ENCODE peak calls at places on chromosomes 1 and 21, in seven cellular contexts. L, Y, M, X, Q, H and C are unnamed samples.

GRCh38 chr1:110541996-110542395 is 23.0 kb upstream of the KCNA10 start:
- DNase-seq in L (no peak), Y (no peak), M (no peak), X (no peak), Q (no peak), H (no peak), C (no peak)

GRCh38 chr21:36784942-36785341 is 86.0 kb downstream of the SIM2 start:
- DNase-seq in L (no peak), Y (no peak), M (no peak), X (no peak), Q (no peak), H (no peak), C (no peak)

GRCh38 chr1:43321331-43321891 is 16.2 kb upstream of the MPL start:
- DNase-seq in L (no peak), Y (no peak), M (no peak), X (no peak), Q (peak), H (no peak), C (no peak)

GRCh38 chr1:54549181-54549924 is 1.3 kb downstream of the ACOT11 start:
- DNase-seq in L (no peak), Y (no peak), M (no peak), X (no peak), Q (no peak), H (no peak), C (no peak)

GRCh38 chr1:103516283-103516682 is 9.2 kb upstream of the RNPC3 start:
- DNase-seq in L (no peak), Y (no peak), M (no peak), X (no peak), Q (no peak), H (no peak), C (no peak)

GRCh38 chr1:91876040-91876470 is 9.9 kb downstream of the TGFBR3 start:
- DNase-seq in L (no peak), Y (no peak), M (no peak), X (no peak), Q (no peak), H (peak), C (no peak)

GRCh38 chr1:30299393-30299792 is 424.0 kb downstream of the MATN1 start:
- DNase-seq in L (no peak), Y (no peak), M (no peak), X (no peak), Q (no peak), H (no peak), C (no peak)

GRCh38 chr1:84078824-84079167 is 65.3 kb upstream of the PRKACB start:
- DNase-seq in L (no peak), Y (no peak), M (no peak), X (no peak), Q (no peak), H (no peak), C (no peak)

GRCh38 chr1:21622466-21623315 is 46.5 kb downstream of the RAP1GAP start:
- DNase-seq in L (peak), Y (no peak), M (no peak), X (no peak), Q (no peak), H (peak), C (peak)

GRCh38 chr1:38334930-38335592 is 288.5 kb upstream of the POU3F1 start:
- DNase-seq in L (no peak), Y (no peak), M (no peak), X (no peak), Q (no peak), H (no peak), C (no peak)

GRCh38 chr1:220748091-220748934 is at the start of gene MTARC2:
- DNase-seq in L (peak), Y (no peak), M (peak), X (no peak), Q (peak), H (peak), C (peak)

GRCh38 chr1:55374801-55375616 is 159.8 kb upstream of the USP24 start:
- DNase-seq in L (no peak), Y (no peak), M (no peak), X (no peak), Q (no peak), H (no peak), C (no peak)

GRCh38 chr1:43388021-43388575 is 1.5 kb downstream of the MED8 start:
- DNase-seq in L (no peak), Y (no peak), M (peak), X (no peak), Q (no peak), H (no peak), C (no peak)

GRCh38 chr1:156860639-156861423 is at the start of gene NTRK1:
- DNase-seq in L (peak), Y (no peak), M (no peak), X (no peak), Q (no peak), H (peak), C (peak)

GRCh38 chr1:243917177-243917862 is 67.3 kb upstream of the AKT3 start:
- DNase-seq in L (peak), Y (peak), M (peak), X (peak), Q (no peak), H (peak), C (peak)

GRCh38 chr1:100523038-100523649 is 14.8 kb upstream of the GPR88 start:
- DNase-seq in L (no peak), Y (no peak), M (no peak), X (no peak), Q (no peak), H (peak), C (no peak)
- TF ChIP-seq CTCF in L (no peak), Y (no peak), M (no peak), X (no peak), Q (no peak), H (no peak), C (no peak)

GRCh38 chr1:86621286-86621685 is 74.4 kb downstream of the CLCA4 start:
- DNase-seq in L (no peak), Y (no peak), M (no peak), X (no peak), Q (no peak), H (no peak), C (no peak)
- TF ChIP-seq CTCF in L (no peak), Y (no peak), M (no peak), X (no peak), Q (no peak), H (no peak), C (no peak)

GRCh38 chr21:15894596-15894995 is 164.8 kb downstream of the USP25 start:
- DNase-seq in L (no peak), Y (peak), M (peak), X (no peak), Q (no peak), H (no peak), C (no peak)
- TF ChIP-seq CTCF in L (peak), Y (no peak), M (peak), X (peak), Q (peak), H (no peak), C (peak)

GRCh38 chr1:65434255-65434654 is 13.8 kb downstream of the LEPR start:
- DNase-seq in L (no peak), Y (no peak), M (no peak), X (no peak), Q (no peak), H (no peak), C (no peak)
- TF ChIP-seq CTCF in L (peak), Y (no peak), M (no peak), X (no peak), Q (no peak), H (no peak), C (no peak)

GRCh38 chr1:202966006-202966904 is 802 bp downstream of the CYB5R1 start:
- DNase-seq in L (no peak), Y (no peak), M (no peak), X (no peak), Q (no peak), H (no peak), C (peak)
- TF ChIP-seq CTCF in L (no peak), Y (no peak), M (no peak), X (no peak), Q (no peak), H (no peak), C (no peak)

GRCh38 chr1:27689423-27690173 is 17.6 kb upstream of the IFI6 start:
- DNase-seq in L (no peak), Y (peak), M (peak), X (no peak), Q (no peak), H (peak), C (no peak)

GRCh38 chr1:27682351-27682944 is 10.5 kb upstream of the IFI6 start:
- DNase-seq in L (no peak), Y (no peak), M (no peak), X (no peak), Q (no peak), H (no peak), C (no peak)

GRCh38 chr1:27686223-27686990 is 14.4 kb upstream of the IFI6 start:
- DNase-seq in L (peak), Y (no peak), M (no peak), X (no peak), Q (no peak), H (no peak), C (no peak)

GRCh38 chr1:27687906-27688305 is 15.9 kb upstream of the IFI6 start:
- DNase-seq in L (no peak), Y (no peak), M (no peak), X (no peak), Q (no peak), H (no peak), C (no peak)

DNA sequence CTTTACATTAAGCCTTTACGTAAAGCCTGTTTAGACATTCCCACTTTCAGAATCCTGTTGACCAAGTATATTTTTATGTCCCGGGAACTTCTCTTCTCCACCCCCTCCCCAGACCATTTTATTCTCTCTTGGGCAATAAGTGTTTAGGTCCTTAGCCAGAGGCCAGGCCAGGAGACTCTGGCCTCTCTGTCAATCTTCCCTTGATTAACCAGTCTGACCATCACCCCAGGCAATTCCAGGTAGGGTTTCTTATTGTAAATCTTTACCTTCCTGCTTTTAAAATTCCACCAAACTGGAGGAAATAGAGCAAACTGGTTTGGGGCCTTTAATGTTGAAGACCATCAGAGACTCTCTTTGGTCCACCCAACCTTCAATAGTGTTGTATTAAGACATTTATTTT is 12.2 kb upstream of the IFI6 start:
- DNase-seq in L (no peak), Y (no peak), M (no peak), X (no peak), Q (no peak), H (no peak), C (no peak)
- TF ChIP-seq CTCF in L (no peak), Y (no peak), M (no peak), X (no peak), Q (no peak), H (no peak), C (no peak)

GRCh38 chr1:19893687-19894086 is 11.5 kb downstream of the OTUD3 start:
- DNase-seq in L (no peak), Y (no peak), M (no peak), X (no peak), Q (no peak), H (no peak), C (no peak)
- TF ChIP-seq CTCF in L (no peak), Y (no peak), M (no peak), X (no peak), Q (no peak), H (no peak), C (no peak)

DNA sequence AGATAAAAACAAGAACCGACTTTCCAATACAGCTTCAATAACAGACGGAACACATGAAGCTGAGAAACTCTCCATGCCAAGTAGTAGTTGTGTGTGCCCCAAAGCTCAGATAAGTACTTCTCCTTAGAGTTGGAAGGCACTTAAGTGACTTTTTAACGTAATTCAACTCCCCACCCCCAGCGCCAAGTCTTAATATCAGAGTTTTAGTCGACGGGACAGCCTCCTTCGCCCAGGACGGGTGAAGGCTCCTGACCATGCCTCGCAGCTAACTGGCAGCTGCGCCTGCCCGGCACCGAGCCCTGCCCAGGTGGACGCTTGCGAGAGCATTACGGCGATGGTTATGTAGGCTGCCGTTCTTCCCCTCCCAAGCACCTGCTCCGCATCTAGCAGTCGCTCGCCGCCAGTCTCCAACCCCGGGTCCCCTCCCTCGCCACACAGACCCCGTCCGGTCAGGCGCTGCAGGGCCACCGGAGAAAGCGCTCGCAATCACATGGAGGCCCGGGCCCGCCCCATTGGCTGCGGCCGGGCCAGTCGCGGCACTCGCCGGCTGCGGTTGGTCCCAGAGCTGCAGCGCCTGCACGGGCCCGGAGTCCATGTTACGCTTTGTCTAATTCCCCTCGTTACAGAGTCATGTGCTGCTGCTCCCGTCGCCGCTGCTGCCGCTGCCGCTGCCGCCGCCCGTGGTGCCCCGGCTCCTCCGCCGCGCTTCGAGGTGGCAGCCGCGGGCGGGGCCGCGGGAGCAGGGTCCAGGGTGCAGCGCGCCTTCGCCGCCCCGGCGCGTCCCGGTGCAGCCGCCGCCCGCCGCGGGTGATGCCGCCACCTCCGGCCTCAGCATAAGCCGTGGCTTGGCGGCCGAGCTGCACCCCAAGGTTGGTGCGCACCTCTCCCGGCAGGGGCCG is at the start of gene LRRC8D:
- DNase-seq in L (peak), Y (no peak), M (peak), X (peak), Q (peak), H (peak), C (peak)
- TF ChIP-seq CTCF in L (no peak), Y (no peak), M (no peak), X (no peak), Q (no peak), H (no peak), C (no peak)

GRCh38 chr1:15062479-15063099 is 91.0 kb upstream of the TMEM51 start:
- DNase-seq in L (peak), Y (no peak), M (no peak), X (no peak), Q (no peak), H (no peak), C (no peak)
- TF ChIP-seq CTCF in L (peak), Y (peak), M (peak), X (peak), Q (peak), H (no peak), C (peak)

GRCh38 chr1:166876540-166876838 is 425 bp upstream of the TADA1 start:
- DNase-seq in L (no peak), Y (no peak), M (no peak), X (no peak), Q (no peak), H (no peak), C (no peak)
- TF ChIP-seq CTCF in L (peak), Y (peak), M (no peak), X (no peak), Q (peak), H (no peak), C (no peak)